ENCODE peak calls at places on chromosomes 4 and X, in five cellular contexts. One of them, this sample, is unnamed.

GRCh38 chr4:165826166-165826565 is 46.9 kb upstream of the TLL1 start:
- DNase-seq in H9: no peak
- DNase-seq in mesenchymal stem cell: no peak
- DNase-seq in IMR-90: no peak
- DNase-seq in mesendoderm: no peak
- DNase-seq in this sample: no peak

GRCh38 chrX:48728653-48729052 is 32.1 kb downstream of the SUV39H1 start:
- DNase-seq in mesenchymal stem cell: no peak
- DNase-seq in H9: no peak
- DNase-seq in IMR-90: no peak
- DNase-seq in mesendoderm: no peak
- DNase-seq in this sample: no peak

GRCh38 chr4:94455081-94455480 is 3.3 kb downstream of the PDLIM5 start:
- DNase-seq in H9: no peak
- DNase-seq in IMR-90: peak; percentile 88
- DNase-seq in mesendoderm: no peak
- DNase-seq in mesenchymal stem cell: peak; percentile 80
- DNase-seq in this sample: no peak

GRCh38 chr4:56698329-56698728 is 17.2 kb upstream of the HOPX start:
- DNase-seq in H9: no peak
- DNase-seq in mesendoderm: peak; percentile 86
- DNase-seq in mesenchymal stem cell: peak; percentile 88
- DNase-seq in IMR-90: peak; percentile 42
- DNase-seq in this sample: no peak

GRCh38 chr4:10015140-10015753 is 6.0 kb downstream of the SLC2A9 start:
- DNase-seq in mesenchymal stem cell: no peak
- DNase-seq in H9: peak; percentile 79
- DNase-seq in mesendoderm: peak; percentile 76
- DNase-seq in IMR-90: peak; percentile 42
- DNase-seq in this sample: peak; percentile 41

GRCh38 chr4:89492476-89493110 is 185.0 kb upstream of the GPRIN3 start:
- DNase-seq in mesenchymal stem cell: peak; percentile 89
- DNase-seq in mesendoderm: no peak
- DNase-seq in H9: no peak
- DNase-seq in IMR-90: peak; percentile 92
- DNase-seq in this sample: no peak

GRCh38 chrX:22135994-22136684 is 104.0 kb downstream of the PHEX start:
- DNase-seq in mesendoderm: peak; percentile 37
- DNase-seq in IMR-90: peak; percentile 60
- DNase-seq in mesenchymal stem cell: peak; percentile 64
- DNase-seq in H9: no peak
- DNase-seq in this sample: peak; percentile 42

GRCh38 chrX:45196701-45197100 is 4.0 kb downstream of the DIPK2B start:
- DNase-seq in mesenchymal stem cell: no peak
- DNase-seq in mesendoderm: no peak
- DNase-seq in IMR-90: peak; percentile 61
- DNase-seq in H9: no peak
- DNase-seq in this sample: no peak

GRCh38 chr4:38310446-38311043 is 350.3 kb downstream of the PTTG2 start:
- DNase-seq in IMR-90: no peak
- DNase-seq in mesendoderm: peak; percentile 59
- DNase-seq in H9: no peak
- DNase-seq in mesenchymal stem cell: no peak
- DNase-seq in this sample: no peak

GRCh38 chr4:44532851-44533250 is 84.2 kb upstream of the KCTD8 start:
- DNase-seq in mesendoderm: no peak
- DNase-seq in H9: no peak
- DNase-seq in IMR-90: no peak
- DNase-seq in mesenchymal stem cell: no peak
- DNase-seq in this sample: no peak

GRCh38 chrX:38347136-38347535 is 5.3 kb upstream of the OTC start:
- DNase-seq in mesendoderm: peak; percentile 60
- DNase-seq in H9: no peak
- DNase-seq in IMR-90: peak; percentile 52
- DNase-seq in mesenchymal stem cell: peak; percentile 73
- DNase-seq in this sample: no peak

GRCh38 chr4:163495900-163496299 is 1.4 kb downstream of the TMA16 start:
- DNase-seq in mesenchymal stem cell: peak; percentile 13
- DNase-seq in IMR-90: no peak
- DNase-seq in mesendoderm: no peak
- DNase-seq in H9: no peak
- DNase-seq in this sample: no peak

GRCh38 chrX:30971761-30972603 is 82.9 kb upstream of the TAB3 start:
- DNase-seq in IMR-90: peak; percentile 45
- DNase-seq in mesendoderm: peak; percentile 59
- DNase-seq in mesenchymal stem cell: peak; percentile 29
- DNase-seq in H9: peak; percentile 42
- DNase-seq in this sample: peak; percentile 9

GRCh38 chr4:17111959-17112659 is 213.7 kb upstream of the LDB2 start:
- DNase-seq in H9: peak; percentile 63
- DNase-seq in IMR-90: no peak
- DNase-seq in mesendoderm: peak; percentile 76
- DNase-seq in mesenchymal stem cell: no peak
- DNase-seq in this sample: peak; percentile 31

GRCh38 chr4:25760518-25761157 is 102.2 kb downstream of the SEL1L3 start:
- DNase-seq in mesendoderm: no peak
- DNase-seq in IMR-90: peak; percentile 49
- DNase-seq in H9: no peak
- DNase-seq in mesenchymal stem cell: no peak
- DNase-seq in this sample: no peak

GRCh38 chr4:4860803-4861591 is 1.5 kb downstream of the MSX1 start:
- DNase-seq in H9: no peak
- DNase-seq in mesendoderm: peak; percentile 64
- DNase-seq in mesenchymal stem cell: peak; percentile 65
- DNase-seq in IMR-90: peak; percentile 32
- DNase-seq in this sample: no peak
- H3K4me1 ChIP-seq in H9: peaks cover 3% of the 10 kb centered on the region
- H3K4me1 ChIP-seq in mesendoderm: peaks cover 10% of the 10 kb centered on the region
- H3K4me1 ChIP-seq in mesenchymal stem cell: peaks cover 30% of the 10 kb centered on the region
- H3K4me1 ChIP-seq in IMR-90: no peaks in the 10 kb centered on the region
- H3K4me1 ChIP-seq in this sample: peaks cover 4% of the 10 kb centered on the region

GRCh38 chrX:55717521-55718497 is at the start of gene RRAGB:
- DNase-seq in mesenchymal stem cell: peak; percentile 95
- DNase-seq in mesendoderm: peak; percentile 97
- DNase-seq in H9: peak; percentile 95
- DNase-seq in IMR-90: peak; percentile 91
- DNase-seq in this sample: peak; percentile 72
- H3K18ac ChIP-seq in mesenchymal stem cell: peak within 1 kb of the TSS; percentile 62
- H3K18ac ChIP-seq in mesendoderm: peak within 1 kb of the TSS; percentile 75
- H3K18ac ChIP-seq in H9: no peak within 1 kb of the TSS
- H3K18ac ChIP-seq in IMR-90: no peak within 1 kb of the TSS
- H3K18ac ChIP-seq in this sample: peak within 1 kb of the TSS; percentile 38

GRCh38 chr4:147791870-147792269 is 60.0 kb downstream of the ARHGAP10 start:
- DNase-seq in H9: no peak
- DNase-seq in IMR-90: no peak
- DNase-seq in mesendoderm: no peak
- DNase-seq in mesenchymal stem cell: no peak
- DNase-seq in this sample: no peak
- H3K4me1 ChIP-seq in H9: no peaks in the 10 kb centered on the region
- H3K4me1 ChIP-seq in IMR-90: peaks cover 23% of the 10 kb centered on the region
- H3K4me1 ChIP-seq in mesendoderm: peaks cover 2% of the 10 kb centered on the region
- H3K4me1 ChIP-seq in mesenchymal stem cell: peaks cover 19% of the 10 kb centered on the region
- H3K4me1 ChIP-seq in this sample: no peaks in the 10 kb centered on the region

DNA sequence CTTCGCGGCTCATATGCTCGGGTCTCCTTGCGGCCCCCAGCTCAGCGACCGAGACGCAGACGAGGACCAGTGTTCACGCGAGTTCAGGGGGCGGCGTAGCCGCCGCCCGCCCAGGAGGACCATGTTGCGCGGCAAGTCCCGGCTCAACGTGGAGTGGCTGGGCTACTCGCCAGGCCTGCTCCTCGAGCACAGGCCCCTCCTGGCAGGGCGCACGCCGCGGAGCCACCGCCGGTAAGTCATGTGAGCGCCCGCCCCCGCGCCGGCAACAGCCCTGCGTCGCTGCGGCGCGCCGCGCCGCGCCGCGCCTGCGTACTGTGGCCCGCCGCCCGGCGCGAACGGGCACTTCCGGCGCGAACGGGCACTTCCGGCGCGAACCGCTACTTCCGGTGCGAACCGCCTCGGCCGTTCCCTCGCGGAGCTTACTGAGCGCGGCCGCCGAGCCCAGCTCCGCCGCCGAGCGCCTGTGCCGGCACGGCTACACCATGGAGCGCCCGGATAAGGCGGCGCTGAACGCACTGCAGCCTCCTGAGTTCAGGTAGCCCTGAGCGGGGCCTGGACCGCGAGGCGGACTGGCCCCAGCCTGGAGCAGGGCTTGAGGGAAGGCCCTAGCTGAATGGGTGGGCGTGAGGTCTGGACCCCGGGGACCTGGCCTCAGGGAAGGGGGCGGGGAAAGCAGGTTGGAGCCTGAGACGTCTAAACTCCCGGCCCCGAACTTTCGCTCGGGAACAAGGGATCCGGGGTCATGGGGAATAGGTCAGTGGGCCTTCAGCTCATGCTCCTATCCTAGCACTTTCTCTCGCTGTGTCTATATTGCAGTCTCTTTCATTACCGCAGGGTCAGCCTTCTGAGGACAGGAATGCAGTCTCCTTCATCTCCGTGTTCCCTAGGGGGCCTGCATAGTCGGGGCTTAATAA is at the start of gene VMA21:
- DNase-seq in H9: peak; percentile 76
- DNase-seq in IMR-90: peak; percentile 82
- DNase-seq in mesenchymal stem cell: peak; percentile 86
- DNase-seq in mesendoderm: peak; percentile 86
- DNase-seq in this sample: peak; percentile 66
- H3K18ac ChIP-seq in H9: peak within 1 kb of the TSS; percentile 33
- H3K18ac ChIP-seq in IMR-90: peak within 1 kb of the TSS; percentile 20
- H3K18ac ChIP-seq in mesenchymal stem cell: peak within 1 kb of the TSS; percentile 83
- H3K18ac ChIP-seq in mesendoderm: peak within 1 kb of the TSS; percentile 21
- H3K18ac ChIP-seq in this sample: peak within 1 kb of the TSS; percentile 64

GRCh38 chr4:168409089-168409801 is 71.0 kb downstream of the DDX60L start:
- DNase-seq in H9: no peak
- DNase-seq in IMR-90: peak; percentile 49
- DNase-seq in mesendoderm: no peak
- DNase-seq in mesenchymal stem cell: peak; percentile 41
- DNase-seq in this sample: no peak
- H3K4me1 ChIP-seq in H9: no peaks in the 10 kb centered on the region
- H3K4me1 ChIP-seq in IMR-90: no peaks in the 10 kb centered on the region
- H3K4me1 ChIP-seq in mesendoderm: no peaks in the 10 kb centered on the region
- H3K4me1 ChIP-seq in mesenchymal stem cell: no peaks in the 10 kb centered on the region
- H3K4me1 ChIP-seq in this sample: no peaks in the 10 kb centered on the region

DNA sequence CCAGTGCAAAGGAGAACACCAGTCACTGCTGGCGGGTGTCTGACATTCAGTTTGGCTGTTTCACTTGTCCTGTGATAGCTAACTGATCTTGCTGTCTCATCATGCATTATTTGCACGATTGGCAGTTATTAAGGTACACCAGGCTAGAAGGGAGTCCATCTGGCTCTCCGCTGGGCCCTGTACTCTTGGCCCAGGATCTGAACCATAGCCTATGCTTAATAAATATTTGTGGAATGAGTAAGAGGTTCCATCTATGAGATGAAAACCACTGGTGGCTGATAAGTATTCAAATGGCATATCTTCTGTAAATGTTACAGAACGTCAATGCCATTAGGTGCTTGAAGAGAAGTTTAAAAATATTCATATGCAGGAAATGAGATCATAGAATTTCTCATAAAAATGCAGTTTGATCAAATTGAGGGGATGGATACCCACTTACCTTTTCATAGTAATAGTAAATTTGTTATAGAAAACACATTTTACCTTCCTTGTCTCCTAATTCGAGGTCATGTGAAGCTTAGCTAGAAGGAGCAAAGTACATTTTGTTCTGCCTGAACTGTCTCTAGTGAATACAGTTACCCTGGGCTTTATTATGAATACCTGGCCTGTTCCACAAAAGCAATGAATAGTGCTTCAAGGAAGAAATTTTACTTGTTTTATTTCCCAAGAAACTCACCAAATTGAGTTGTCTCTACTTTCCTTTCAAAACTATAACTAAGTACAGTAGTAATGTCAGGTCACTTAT is 213.5 kb downstream of the CBR4 start:
- DNase-seq in mesendoderm: no peak
- DNase-seq in IMR-90: peak; percentile 88
- DNase-seq in H9: no peak
- DNase-seq in mesenchymal stem cell: peak; percentile 81
- DNase-seq in this sample: no peak
- H3K18ac ChIP-seq in mesendoderm: no peak overlapping the region
- H3K18ac ChIP-seq in IMR-90: peak overlapping the region; percentile 59
- H3K18ac ChIP-seq in H9: no peak overlapping the region
- H3K18ac ChIP-seq in mesenchymal stem cell: no peak overlapping the region
- H3K18ac ChIP-seq in this sample: no peak overlapping the region

This sample was measured in neuronal stem cell.